ENCODE peak calls at places on chromosomes 12 and 14, in six cellular contexts. I, O, A, Y, H and S are unnamed samples.

GRCh38 chr14:100823488-100823887 is 2.4 kb upstream of the MEG3 start:
- DNase-seq in A (no peak), O (no peak), H (no peak), Y (no peak), I (no peak), S (no peak)

GRCh38 chr12:26628234-26628633 is 204.8 kb downstream of the ITPR2 start:
- DNase-seq in O (no peak), H (no peak), A (peak; percentile 50), Y (no peak), I (no peak), S (no peak)

GRCh38 chr14:59500732-59501131 is 16.4 kb downstream of the JKAMP start:
- DNase-seq in A (no peak), H (no peak), I (no peak), Y (no peak), O (no peak), S (no peak)

GRCh38 chr14:45135181-45135580 is 549 bp upstream of the FANCM start:
- DNase-seq in H (no peak), I (peak; percentile 67), A (no peak), Y (no peak), O (no peak), S (no peak)

GRCh38 chr12:69238589-69239285 is 632 bp upstream of the CPSF6 start:
- DNase-seq in Y (no peak), A (no peak), H (no peak), I (no peak), O (no peak), S (no peak)

GRCh38 chr12:46264057-46264456 is 4.8 kb downstream of the SLC38A1 start:
- DNase-seq in H (no peak), O (no peak), Y (no peak), I (no peak), A (no peak), S (no peak)

GRCh38 chr12:11171953-11172675 is 1.1 kb downstream of the SMIM10L1 start:
- DNase-seq in O (no peak), H (no peak), Y (no peak), I (peak; percentile 44), A (peak; percentile 5), S (no peak)

GRCh38 chr12:104154806-104155205 is 16.8 kb upstream of the NFYB start:
- DNase-seq in I (peak; percentile 94), H (no peak), O (no peak), A (no peak), Y (no peak), S (no peak)

GRCh38 chr14:74973003-74973614 is 17.7 kb upstream of the PGF start:
- DNase-seq in A (peak; percentile 7), Y (peak; percentile 72), H (no peak), I (no peak), O (no peak), S (no peak)

GRCh38 chr12:52992699-52993557 is 13.3 kb upstream of the EIF4B start:
- DNase-seq in H (no peak), Y (peak; percentile 77), I (no peak), A (peak; percentile 88), O (peak; percentile 80), S (no peak)

GRCh38 chr14:36068777-36069534 is 107.6 kb downstream of the PTCSC3 start:
- DNase-seq in O (no peak), I (no peak), A (no peak), Y (no peak), H (no peak), S (no peak)